ENCODE peak calls at places on chromosome 12, in ten cellular contexts. One of them, this sample, is unnamed.

GRCh38 chr12:78645956-78646355 is 218.6 kb upstream of the SYT1 start:
- DNase-seq in upper lobe of left lung: no peak
- DNase-seq in stomach: no peak
- DNase-seq in breast epithelium: no peak
- DNase-seq in endothelial cell of umbilical vein: no peak
- DNase-seq in GM12891: no peak
- DNase-seq in suprapubic skin: no peak
- DNase-seq in HL-60: no peak
- DNase-seq in GM23338: no peak
- DNase-seq in spleen: no peak
- DNase-seq in this sample: no peak

GRCh38 chr12:10067942-10068341 is 30.8 kb downstream of the CLEC1A start:
- DNase-seq in breast epithelium: no peak
- DNase-seq in spleen: no peak
- DNase-seq in upper lobe of left lung: no peak
- DNase-seq in stomach: no peak
- DNase-seq in suprapubic skin: no peak
- DNase-seq in endothelial cell of umbilical vein: peak; percentile 96
- DNase-seq in GM23338: no peak
- DNase-seq in HL-60: no peak
- DNase-seq in GM12891: no peak
- DNase-seq in this sample: no peak

GRCh38 chr12:90028620-90029051 is 320.0 kb upstream of the ATP2B1 start:
- DNase-seq in stomach: no peak
- DNase-seq in GM12891: no peak
- DNase-seq in HL-60: no peak
- DNase-seq in spleen: no peak
- DNase-seq in upper lobe of left lung: no peak
- DNase-seq in suprapubic skin: no peak
- DNase-seq in breast epithelium: no peak
- DNase-seq in endothelial cell of umbilical vein: peak; percentile 69
- DNase-seq in GM23338: no peak
- DNase-seq in this sample: no peak

GRCh38 chr12:14913381-14913781 is 25.0 kb downstream of the ERP27 start:
- DNase-seq in HL-60: no peak
- DNase-seq in GM12891: no peak
- DNase-seq in stomach: peak; percentile 38
- DNase-seq in breast epithelium: peak; percentile 66
- DNase-seq in spleen: no peak
- DNase-seq in suprapubic skin: peak; percentile 66
- DNase-seq in endothelial cell of umbilical vein: no peak
- DNase-seq in upper lobe of left lung: no peak
- DNase-seq in GM23338: no peak
- DNase-seq in this sample: no peak

GRCh38 chr12:131867891-131868675 is 26.3 kb upstream of the ULK1 start:
- DNase-seq in HL-60: no peak
- DNase-seq in breast epithelium: no peak
- DNase-seq in suprapubic skin: no peak
- DNase-seq in spleen: no peak
- DNase-seq in endothelial cell of umbilical vein: no peak
- DNase-seq in stomach: no peak
- DNase-seq in GM23338: no peak
- DNase-seq in upper lobe of left lung: no peak
- DNase-seq in GM12891: peak; percentile 18
- DNase-seq in this sample: peak; percentile 23

GRCh38 chr12:68951652-68952051 is 18.7 kb upstream of the CPM start:
- DNase-seq in spleen: peak; percentile 78
- DNase-seq in upper lobe of left lung: peak; percentile 65
- DNase-seq in HL-60: peak; percentile 77
- DNase-seq in breast epithelium: no peak
- DNase-seq in GM23338: no peak
- DNase-seq in stomach: no peak
- DNase-seq in GM12891: no peak
- DNase-seq in suprapubic skin: no peak
- DNase-seq in endothelial cell of umbilical vein: no peak
- DNase-seq in this sample: no peak

GRCh38 chr12:9732966-9733461 is at the start of gene CLECL1:
- DNase-seq in GM12891: no peak
- DNase-seq in breast epithelium: no peak
- DNase-seq in suprapubic skin: no peak
- DNase-seq in spleen: no peak
- DNase-seq in GM23338: no peak
- DNase-seq in upper lobe of left lung: no peak
- DNase-seq in endothelial cell of umbilical vein: no peak
- DNase-seq in HL-60: no peak
- DNase-seq in stomach: no peak
- DNase-seq in this sample: no peak

GRCh38 chr12:70321182-70321581 is 44.9 kb upstream of the KCNMB4 start:
- DNase-seq in endothelial cell of umbilical vein: peak; percentile 53
- DNase-seq in HL-60: no peak
- DNase-seq in suprapubic skin: no peak
- DNase-seq in GM23338: no peak
- DNase-seq in spleen: no peak
- DNase-seq in upper lobe of left lung: no peak
- DNase-seq in stomach: no peak
- DNase-seq in breast epithelium: no peak
- DNase-seq in GM12891: no peak
- DNase-seq in this sample: no peak

GRCh38 chr12:116456683-116457082 is 102.5 kb upstream of the MAP1LC3B2 start:
- DNase-seq in upper lobe of left lung: no peak
- DNase-seq in stomach: no peak
- DNase-seq in HL-60: no peak
- DNase-seq in endothelial cell of umbilical vein: no peak
- DNase-seq in GM23338: no peak
- DNase-seq in GM12891: no peak
- DNase-seq in spleen: peak; percentile 48
- DNase-seq in suprapubic skin: no peak
- DNase-seq in breast epithelium: no peak
- DNase-seq in this sample: no peak

GRCh38 chr12:26032719-26033241 is 74.3 kb downstream of the RASSF8 start:
- DNase-seq in stomach: no peak
- DNase-seq in spleen: no peak
- DNase-seq in upper lobe of left lung: no peak
- DNase-seq in endothelial cell of umbilical vein: no peak
- DNase-seq in GM23338: no peak
- DNase-seq in suprapubic skin: no peak
- DNase-seq in HL-60: no peak
- DNase-seq in GM12891: no peak
- DNase-seq in breast epithelium: no peak
- DNase-seq in this sample: no peak

GRCh38 chr12:64034901-64035576 is 187.1 kb downstream of the KICS2 start:
- DNase-seq in suprapubic skin: no peak
- DNase-seq in upper lobe of left lung: no peak
- DNase-seq in GM12891: no peak
- DNase-seq in endothelial cell of umbilical vein: no peak
- DNase-seq in stomach: no peak
- DNase-seq in HL-60: no peak
- DNase-seq in breast epithelium: no peak
- DNase-seq in GM23338: no peak
- DNase-seq in spleen: no peak
- DNase-seq in this sample: no peak

GRCh38 chr12:130124106-130124505 is 38.2 kb upstream of the FZD10 start:
- DNase-seq in HL-60: no peak
- DNase-seq in endothelial cell of umbilical vein: no peak
- DNase-seq in breast epithelium: no peak
- DNase-seq in stomach: no peak
- DNase-seq in GM12891: no peak
- DNase-seq in GM23338: no peak
- DNase-seq in suprapubic skin: no peak
- DNase-seq in spleen: peak; percentile 45
- DNase-seq in upper lobe of left lung: no peak
- DNase-seq in this sample: no peak

GRCh38 chr12:388547-389137 is 478 bp downstream of the KDM5A start:
- DNase-seq in HL-60: peak; percentile 9
- DNase-seq in stomach: no peak
- DNase-seq in spleen: peak; percentile 90
- DNase-seq in upper lobe of left lung: no peak
- DNase-seq in suprapubic skin: no peak
- DNase-seq in GM23338: peak; percentile 69
- DNase-seq in breast epithelium: no peak
- DNase-seq in endothelial cell of umbilical vein: peak; percentile 64
- DNase-seq in GM12891: no peak
- DNase-seq in this sample: no peak

GRCh38 chr12:96314723-96315122 is 85.5 kb downstream of the CDK17 start:
- DNase-seq in stomach: no peak
- DNase-seq in upper lobe of left lung: no peak
- DNase-seq in GM12891: no peak
- DNase-seq in breast epithelium: no peak
- DNase-seq in GM23338: no peak
- DNase-seq in HL-60: no peak
- DNase-seq in suprapubic skin: no peak
- DNase-seq in endothelial cell of umbilical vein: no peak
- DNase-seq in spleen: no peak
- DNase-seq in this sample: no peak

GRCh38 chr12:123037791-123038190 is 57.3 kb downstream of the ARL6IP4 start:
- DNase-seq in HL-60: no peak
- DNase-seq in spleen: peak; percentile 17
- DNase-seq in breast epithelium: no peak
- DNase-seq in suprapubic skin: no peak
- DNase-seq in GM23338: no peak
- DNase-seq in GM12891: no peak
- DNase-seq in endothelial cell of umbilical vein: no peak
- DNase-seq in upper lobe of left lung: no peak
- DNase-seq in stomach: no peak
- DNase-seq in this sample: no peak

DNA sequence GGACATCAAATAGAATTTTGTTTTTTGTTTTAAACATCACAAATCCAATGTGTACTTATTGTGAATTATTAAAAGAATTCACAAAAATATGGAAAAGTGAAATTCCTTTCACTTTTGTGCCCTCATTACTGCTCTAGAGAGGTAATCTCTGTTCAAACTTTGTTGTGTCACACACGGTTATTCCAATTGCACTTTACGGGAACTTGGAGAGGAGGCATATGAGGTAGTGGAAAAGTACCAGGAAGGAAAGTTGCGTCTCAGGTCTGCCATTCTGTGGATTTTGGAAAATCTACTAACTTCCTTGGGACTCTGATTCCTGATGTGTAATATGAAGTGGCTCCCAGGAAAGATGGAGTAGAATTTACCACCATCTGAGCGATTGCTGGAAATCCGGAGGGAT is 90.9 kb upstream of the DCN start:
- DNase-seq in stomach: no peak
- DNase-seq in breast epithelium: no peak
- DNase-seq in endothelial cell of umbilical vein: no peak
- DNase-seq in upper lobe of left lung: peak; percentile 22
- DNase-seq in HL-60: no peak
- DNase-seq in suprapubic skin: no peak
- DNase-seq in GM12891: no peak
- DNase-seq in GM23338: peak; percentile 20
- DNase-seq in spleen: no peak
- DNase-seq in this sample: no peak
- TF ChIP-seq POLR2AphosphoS5 in stomach: no peak
- TF ChIP-seq POLR2AphosphoS5 in breast epithelium: peak; percentile 14
- TF ChIP-seq POLR2AphosphoS5 in endothelial cell of umbilical vein: no peak
- TF ChIP-seq POLR2AphosphoS5 in upper lobe of left lung: no peak
- TF ChIP-seq POLR2AphosphoS5 in HL-60: no peak
- TF ChIP-seq POLR2AphosphoS5 in suprapubic skin: no peak
- TF ChIP-seq POLR2AphosphoS5 in GM12891: no peak
- TF ChIP-seq POLR2AphosphoS5 in GM23338: no peak
- TF ChIP-seq POLR2AphosphoS5 in spleen: no peak
- TF ChIP-seq POLR2AphosphoS5 in this sample: no peak

GRCh38 chr12:21073822-21074460 is 57.1 kb upstream of the SLCO1B1 start:
- DNase-seq in GM23338: peak; percentile 5
- DNase-seq in spleen: no peak
- DNase-seq in HL-60: no peak
- DNase-seq in GM12891: no peak
- DNase-seq in upper lobe of left lung: no peak
- DNase-seq in breast epithelium: no peak
- DNase-seq in endothelial cell of umbilical vein: no peak
- DNase-seq in stomach: no peak
- DNase-seq in suprapubic skin: no peak
- DNase-seq in this sample: no peak
- TF ChIP-seq POLR2AphosphoS5 in GM23338: no peak
- TF ChIP-seq POLR2AphosphoS5 in spleen: no peak
- TF ChIP-seq POLR2AphosphoS5 in HL-60: no peak
- TF ChIP-seq POLR2AphosphoS5 in GM12891: no peak
- TF ChIP-seq POLR2AphosphoS5 in upper lobe of left lung: no peak
- TF ChIP-seq POLR2AphosphoS5 in breast epithelium: no peak
- TF ChIP-seq POLR2AphosphoS5 in endothelial cell of umbilical vein: no peak
- TF ChIP-seq POLR2AphosphoS5 in stomach: no peak
- TF ChIP-seq POLR2AphosphoS5 in suprapubic skin: no peak
- TF ChIP-seq POLR2AphosphoS5 in this sample: no peak

DNA sequence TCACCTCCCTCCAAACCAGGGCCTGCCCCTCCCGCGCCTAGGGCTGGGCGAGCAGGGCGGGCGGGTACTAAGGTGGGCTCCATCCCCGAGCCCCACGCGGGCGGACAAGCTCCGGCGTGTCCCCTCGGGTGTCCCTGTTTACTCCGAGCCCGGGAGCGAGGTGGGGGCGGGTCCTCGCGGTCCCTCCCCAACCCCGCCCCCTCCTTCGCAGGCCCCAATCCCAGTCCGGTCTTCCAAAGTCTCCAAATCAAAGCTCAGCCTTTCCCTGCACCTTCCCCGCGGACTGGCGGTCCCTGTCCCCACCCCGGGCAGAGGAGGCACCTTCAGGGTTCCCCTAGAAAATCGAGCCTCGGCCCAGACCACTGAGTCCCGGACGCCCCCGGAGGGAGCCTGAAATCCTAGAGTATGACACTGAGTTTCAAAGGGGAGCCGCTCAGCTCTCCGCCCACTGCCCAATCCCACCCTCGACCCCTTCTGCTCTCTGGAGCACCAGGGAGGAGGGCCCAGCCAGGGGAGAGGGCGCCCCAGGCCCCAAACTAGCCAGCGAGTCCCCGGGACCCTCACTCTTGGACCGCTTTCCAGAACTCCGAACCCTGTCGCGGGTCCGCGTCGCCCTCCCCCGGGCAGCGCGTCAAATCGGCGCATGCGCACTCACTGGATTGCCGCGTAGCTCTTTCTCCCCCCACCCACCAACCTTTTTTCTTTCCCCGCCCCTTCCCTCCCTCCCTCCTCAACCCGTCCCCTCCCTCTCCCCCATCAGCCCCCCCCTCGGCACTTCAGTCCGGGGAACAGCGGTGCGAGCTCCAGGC is at the start of gene LRP1:
- DNase-seq in stomach: peak; percentile 83
- DNase-seq in upper lobe of left lung: peak; percentile 82
- DNase-seq in spleen: peak; percentile 90
- DNase-seq in GM12891: peak; percentile 73
- DNase-seq in breast epithelium: peak; percentile 78
- DNase-seq in suprapubic skin: peak; percentile 91
- DNase-seq in HL-60: no peak
- DNase-seq in GM23338: peak; percentile 86
- DNase-seq in endothelial cell of umbilical vein: peak; percentile 77
- DNase-seq in this sample: peak; percentile 61
- TF ChIP-seq POLR2AphosphoS5 in stomach: peak; percentile 58
- TF ChIP-seq POLR2AphosphoS5 in upper lobe of left lung: peak; percentile 84
- TF ChIP-seq POLR2AphosphoS5 in spleen: peak; percentile 85
- TF ChIP-seq POLR2AphosphoS5 in GM12891: no peak
- TF ChIP-seq POLR2AphosphoS5 in breast epithelium: peak; percentile 55
- TF ChIP-seq POLR2AphosphoS5 in suprapubic skin: no peak
- TF ChIP-seq POLR2AphosphoS5 in HL-60: no peak
- TF ChIP-seq POLR2AphosphoS5 in GM23338: peak; percentile 59
- TF ChIP-seq POLR2AphosphoS5 in endothelial cell of umbilical vein: no peak
- TF ChIP-seq POLR2AphosphoS5 in this sample: no peak

DNA sequence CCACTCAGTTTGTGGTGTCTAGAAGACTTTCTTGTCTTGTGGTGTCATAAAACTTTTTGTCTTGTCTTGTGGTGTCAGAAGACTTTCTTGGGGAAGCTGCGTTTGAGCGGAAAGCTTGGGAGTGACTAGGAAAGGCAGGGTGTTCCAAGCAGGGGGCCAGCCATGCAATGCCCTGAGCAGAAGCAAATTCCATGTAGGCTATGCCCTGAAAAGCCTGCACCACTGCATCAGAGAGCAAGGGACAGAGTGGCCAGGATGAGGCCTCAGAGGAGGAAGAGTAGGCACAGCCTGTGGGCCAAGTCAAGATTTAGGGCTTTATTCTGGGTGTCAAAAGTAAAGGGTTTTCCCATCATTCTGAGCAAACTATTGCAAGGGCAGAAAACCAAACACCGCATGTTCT is 14.5 kb downstream of the KRT8 start:
- DNase-seq in breast epithelium: no peak
- DNase-seq in GM23338: no peak
- DNase-seq in upper lobe of left lung: no peak
- DNase-seq in stomach: no peak
- DNase-seq in GM12891: no peak
- DNase-seq in suprapubic skin: no peak
- DNase-seq in endothelial cell of umbilical vein: no peak
- DNase-seq in HL-60: no peak
- DNase-seq in spleen: no peak
- DNase-seq in this sample: no peak
- TF ChIP-seq POLR2AphosphoS5 in breast epithelium: no peak
- TF ChIP-seq POLR2AphosphoS5 in GM23338: no peak
- TF ChIP-seq POLR2AphosphoS5 in upper lobe of left lung: no peak
- TF ChIP-seq POLR2AphosphoS5 in stomach: no peak
- TF ChIP-seq POLR2AphosphoS5 in GM12891: no peak
- TF ChIP-seq POLR2AphosphoS5 in suprapubic skin: no peak
- TF ChIP-seq POLR2AphosphoS5 in endothelial cell of umbilical vein: no peak
- TF ChIP-seq POLR2AphosphoS5 in HL-60: no peak
- TF ChIP-seq POLR2AphosphoS5 in spleen: no peak
- TF ChIP-seq POLR2AphosphoS5 in this sample: no peak